ENCODE peak calls at places on chromosomes 5 and 9, in ten cellular contexts. K, C, U, M, N, T, V, W, E and H are unnamed samples.

GRCh38 chr9:1050125-1050895 is at the start of gene DMRT2:
- DNase-seq in K (peak), C (peak), U (peak), M (no peak), N (peak), T (peak), V (no peak), W (peak), E (peak), H (peak)

GRCh38 chr5:1292846-1293415 is 1.9 kb downstream of the TERT start:
- DNase-seq in K (no peak), C (no peak), U (no peak), M (peak), N (no peak), T (peak), V (no peak), W (no peak), E (no peak), H (no peak)

GRCh38 chr9:34863426-34863825 is 94.7 kb upstream of the PHF24 start:
- DNase-seq in K (no peak), C (no peak), U (no peak), M (no peak), N (no peak), T (no peak), V (no peak), W (no peak), E (no peak), H (no peak)

GRCh38 chr5:177605078-177605477 is 5.1 kb downstream of the B4GALT7 start:
- DNase-seq in K (no peak), C (no peak), U (no peak), M (no peak), N (no peak), T (no peak), V (no peak), W (no peak), E (no peak), H (no peak)

GRCh38 chr9:94140791-94141790 is 56.8 kb downstream of the PTPDC1 start:
- DNase-seq in K (no peak), C (no peak), U (no peak), M (no peak), N (no peak), T (no peak), V (no peak), W (no peak), E (no peak), H (no peak)

GRCh38 chr5:126877011-126877410 is 100.1 kb downstream of the LMNB1 start:
- DNase-seq in K (no peak), C (no peak), U (no peak), M (no peak), N (no peak), T (no peak), V (no peak), W (no peak), E (no peak), H (no peak)

GRCh38 chr5:159912033-159912800 is 4.1 kb upstream of the ADRA1B start:
- DNase-seq in K (no peak), C (no peak), U (no peak), M (no peak), N (no peak), T (no peak), V (no peak), W (no peak), E (no peak), H (no peak)

GRCh38 chr5:73346878-73347408 is 101.6 kb downstream of the FOXD1 start:
- DNase-seq in K (no peak), C (no peak), U (no peak), M (no peak), N (no peak), T (no peak), V (no peak), W (no peak), E (no peak), H (no peak)

GRCh38 chr9:18759836-18760235 is 273.2 kb downstream of the SAXO1 start:
- DNase-seq in K (no peak), C (no peak), U (no peak), M (no peak), N (no peak), T (no peak), V (no peak), W (no peak), E (no peak), H (no peak)

GRCh38 chr5:116237917-116238502 is 153.2 kb downstream of the COMMD10 start:
- DNase-seq in K (no peak), C (no peak), U (no peak), M (no peak), N (peak), T (no peak), V (no peak), W (no peak), E (no peak), H (no peak)

GRCh38 chr5:108315829-108316228 is 66.1 kb downstream of the FBXL17 start:
- DNase-seq in K (no peak), C (no peak), U (no peak), M (no peak), N (no peak), T (no peak), V (no peak), W (no peak), E (no peak), H (no peak)

GRCh38 chr5:28779161-28779754 is 1740.9 kb upstream of the CDH9 start:
- DNase-seq in K (no peak), C (no peak), U (no peak), M (no peak), N (no peak), T (no peak), V (no peak), W (no peak), E (no peak), H (no peak)

GRCh38 chr9:81665514-81665838 is 23.9 kb downstream of the TLE1 start:
- DNase-seq in K (no peak), C (no peak), U (no peak), M (no peak), N (no peak), T (no peak), V (no peak), W (no peak), E (no peak), H (no peak)

GRCh38 chr5:28430565-28431178 is 1392.3 kb upstream of the CDH9 start:
- DNase-seq in K (no peak), C (no peak), U (no peak), M (no peak), N (no peak), T (no peak), V (no peak), W (no peak), E (no peak), H (no peak)

GRCh38 chr9:27124151-27124550 is 15.1 kb downstream of the TEK start:
- DNase-seq in K (no peak), C (no peak), U (no peak), M (no peak), N (no peak), T (no peak), V (no peak), W (no peak), E (no peak), H (no peak)

GRCh38 chr9:27129221-27129620 is 20.2 kb downstream of the TEK start:
- DNase-seq in K (no peak), C (no peak), U (no peak), M (no peak), N (no peak), T (no peak), V (no peak), W (no peak), E (no peak), H (no peak)

GRCh38 chr9:27126682-27127081 is 17.7 kb downstream of the TEK start:
- DNase-seq in K (no peak), C (no peak), U (no peak), M (no peak), N (no peak), T (no peak), V (no peak), W (no peak), E (no peak), H (no peak)

GRCh38 chr9:27125936-27126335 is 16.9 kb downstream of the TEK start:
- DNase-seq in K (no peak), C (no peak), U (no peak), M (no peak), N (no peak), T (no peak), V (no peak), W (no peak), E (no peak), H (no peak)

DNA sequence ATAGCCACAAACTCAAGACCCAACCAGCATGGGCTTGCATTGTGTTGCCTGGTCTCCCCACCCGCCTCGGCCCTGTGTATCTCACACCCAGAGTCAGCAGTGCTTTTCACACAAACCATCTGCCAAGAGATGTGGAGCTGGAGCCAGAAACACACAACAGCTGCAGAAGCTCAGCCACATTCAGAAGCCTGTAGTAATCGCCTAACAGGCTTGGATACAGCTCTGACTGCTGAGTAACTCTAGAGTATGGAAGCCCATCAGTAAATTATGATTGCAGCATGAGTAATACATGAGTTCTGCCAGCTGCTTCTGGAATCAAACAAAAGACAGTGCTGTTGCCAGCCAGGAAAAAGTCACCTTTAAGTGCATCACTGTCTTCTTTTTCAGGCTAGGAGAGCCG is 16.0 kb downstream of the TEK start:
- DNase-seq in K (peak), C (no peak), U (no peak), M (no peak), N (peak), T (peak), V (no peak), W (no peak), E (no peak), H (peak)
- TF ChIP-seq POLR2AphosphoS5 in K (peak), C (no peak), U (peak), M (no peak), N (no peak), T (peak), V (no peak), W (no peak), E (no peak), H (peak)

GRCh38 chr9:21414220-21414940 is 5.5 kb downstream of the IFNA8 start:
- DNase-seq in K (no peak), C (no peak), U (no peak), M (no peak), N (no peak), T (no peak), V (no peak), W (no peak), E (no peak), H (no peak)

GRCh38 chr9:21408817-21409216 is at the start of gene IFNA8:
- DNase-seq in K (no peak), C (no peak), U (no peak), M (no peak), N (no peak), T (no peak), V (no peak), W (no peak), E (no peak), H (no peak)

GRCh38 chr9:21415492-21416267 is 6.8 kb downstream of the IFNA8 start:
- DNase-seq in K (no peak), C (no peak), U (no peak), M (no peak), N (no peak), T (no peak), V (no peak), W (no peak), E (no peak), H (peak)

GRCh38 chr9:21412109-21412508 is 3.2 kb downstream of the IFNA8 start:
- DNase-seq in K (no peak), C (no peak), U (no peak), M (no peak), N (no peak), T (no peak), V (no peak), W (no peak), E (no peak), H (no peak)

DNA sequence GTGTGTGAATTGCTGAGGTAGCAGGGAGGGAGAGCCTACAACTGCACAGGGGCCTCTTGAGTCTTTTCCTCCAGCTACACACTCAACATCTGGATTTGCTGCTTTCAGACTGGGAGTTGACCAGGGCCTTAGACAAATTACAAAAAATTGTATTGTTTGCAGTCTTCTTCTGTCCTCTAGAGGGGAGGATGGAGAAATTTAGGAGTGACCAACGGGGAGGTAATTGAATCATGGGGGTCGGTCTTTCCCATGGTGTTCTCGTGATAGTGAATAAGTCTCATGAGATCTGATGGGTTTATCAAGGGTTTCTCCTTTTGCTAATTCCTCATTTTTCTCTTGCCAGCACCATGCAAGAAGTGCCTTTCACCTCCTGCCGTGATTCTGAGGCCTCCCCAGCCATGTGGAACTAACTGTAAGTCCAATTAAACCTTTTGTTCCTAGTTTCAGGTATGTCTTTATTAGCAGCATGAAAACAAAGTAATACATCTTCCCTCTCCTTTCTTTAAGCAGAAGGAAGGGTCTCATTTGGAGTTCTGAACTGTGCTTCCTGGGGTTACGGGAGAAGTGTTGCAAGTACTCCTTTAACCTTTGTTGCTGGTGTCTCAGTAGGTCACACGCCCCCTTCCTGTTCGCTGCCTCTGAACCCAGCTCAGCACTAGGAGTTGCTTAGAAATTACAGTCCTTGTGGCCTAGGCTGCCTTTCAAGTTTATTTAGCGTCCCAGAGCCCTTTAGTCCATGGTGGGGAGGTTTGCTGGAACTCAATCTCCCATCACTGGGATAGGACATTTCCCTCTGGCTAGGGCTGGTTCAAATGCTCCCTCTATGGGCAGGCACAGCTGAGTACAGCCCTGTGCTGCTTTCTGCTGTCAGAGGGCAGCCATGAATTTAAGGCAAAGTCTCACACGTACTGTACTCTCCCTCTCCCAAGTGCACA is 4.4 kb downstream of the IFNA8 start:
- DNase-seq in K (no peak), C (no peak), U (no peak), M (no peak), N (no peak), T (no peak), V (no peak), W (no peak), E (no peak), H (no peak)
- TF ChIP-seq CTCF in K (no peak), C (no peak), U (no peak), M (peak), N (peak), T (no peak), V (peak), W (peak), E (no peak), H (no peak)

DNA sequence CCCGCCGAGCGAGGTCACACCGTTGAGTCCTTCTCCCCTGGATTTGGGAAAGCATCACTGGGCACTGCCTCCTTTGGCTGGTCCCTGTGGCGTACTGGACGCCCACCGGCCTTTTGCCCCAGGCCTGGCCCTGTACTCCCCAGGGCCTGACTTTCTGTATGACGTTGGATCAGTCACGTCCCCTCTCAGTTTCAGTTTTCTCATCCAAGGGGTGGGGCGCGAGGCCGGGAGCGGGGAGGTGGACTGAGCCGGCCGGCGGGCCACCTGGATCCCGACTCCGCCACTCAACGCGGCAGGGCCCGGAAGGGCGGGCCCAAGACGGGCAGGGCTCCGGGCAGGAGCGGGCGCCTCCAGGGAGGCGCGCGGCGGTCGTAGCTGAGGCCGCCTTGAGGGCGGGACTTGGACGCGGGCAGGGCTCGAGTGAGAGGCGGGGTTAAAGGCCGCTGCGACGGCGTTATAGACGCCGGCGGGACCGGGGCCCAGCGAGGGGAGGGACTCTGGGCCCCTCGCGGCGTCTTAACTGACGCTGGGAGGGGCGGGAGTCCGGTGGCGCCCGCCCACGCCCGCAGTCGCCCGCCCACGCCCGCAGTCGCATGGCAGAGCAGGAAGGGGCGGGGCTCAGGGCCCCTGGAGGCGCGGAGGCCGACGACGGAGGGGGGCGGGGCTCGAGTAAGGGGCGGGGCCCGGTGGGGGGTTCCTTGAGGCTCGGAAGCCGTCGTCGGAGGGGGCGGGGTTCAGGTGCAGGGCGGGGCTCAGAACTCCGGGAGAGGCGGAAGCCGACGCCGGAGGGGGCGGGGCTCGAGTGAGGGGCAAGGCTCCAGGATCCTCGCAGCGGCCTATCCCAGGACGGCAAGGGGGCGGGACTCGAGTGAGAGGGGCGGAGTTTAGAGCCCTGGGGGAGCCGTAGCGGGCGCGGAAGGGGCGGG is 549 bp upstream of the CARD19 start:
- DNase-seq in K (peak), C (peak), U (peak), M (peak), N (peak), T (peak), V (peak), W (peak), E (peak), H (peak)
- TF ChIP-seq POLR2AphosphoS5 in K (peak), C (peak), U (peak), M (peak), N (peak), T (peak), V (peak), W (peak), E (peak), H (peak)

DNA sequence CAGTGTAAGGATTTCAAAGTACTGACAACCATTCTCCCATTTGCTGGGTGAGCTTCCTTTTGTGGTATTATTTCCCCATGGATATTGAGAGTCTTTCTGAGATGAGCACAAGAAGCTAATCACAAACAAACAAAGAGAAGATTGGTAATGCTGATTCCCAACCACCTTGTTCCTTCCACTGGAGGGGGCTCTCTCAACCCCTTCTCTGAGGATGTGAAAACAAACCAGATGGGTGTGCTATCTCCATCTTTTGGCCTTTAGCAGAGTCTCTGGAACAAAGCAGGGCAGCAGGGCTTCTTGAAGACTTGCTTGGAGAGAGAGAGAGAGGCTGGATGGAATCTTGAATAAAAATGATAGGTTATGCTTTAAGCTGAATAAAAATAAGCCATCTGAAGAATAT is 576.7 kb upstream of the ZNF462 start:
- DNase-seq in K (no peak), C (no peak), U (peak), M (no peak), N (no peak), T (no peak), V (no peak), W (no peak), E (no peak), H (no peak)
- TF ChIP-seq CTCF in K (no peak), C (no peak), U (peak), M (no peak), N (peak), T (no peak), V (peak), W (no peak), E (no peak), H (no peak)

DNA sequence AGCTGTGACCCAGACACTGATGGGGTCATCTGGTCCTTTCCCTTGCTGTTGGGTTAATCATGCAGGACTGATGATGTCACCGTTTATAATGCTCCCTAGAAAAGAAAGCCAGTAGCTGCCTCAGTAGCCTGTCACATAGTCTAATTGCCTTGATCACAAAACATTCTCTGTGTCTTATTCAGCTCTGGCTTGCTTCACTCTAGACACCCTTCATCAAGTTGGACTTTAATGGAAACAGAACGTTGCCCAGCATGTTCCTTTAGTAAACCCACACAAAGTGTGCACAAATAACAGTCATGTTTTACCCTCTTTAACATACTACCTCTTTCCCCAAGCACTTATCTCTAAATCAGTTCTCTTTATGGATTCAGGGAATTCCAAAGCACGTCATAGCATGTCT is 170.9 kb downstream of the SGCD start:
- DNase-seq in K (no peak), C (no peak), U (peak), M (no peak), N (no peak), T (no peak), V (no peak), W (no peak), E (no peak), H (no peak)
- TF ChIP-seq POLR2AphosphoS5 in K (no peak), C (no peak), U (no peak), M (no peak), N (no peak), T (peak), V (no peak), W (no peak), E (no peak), H (no peak)

DNA sequence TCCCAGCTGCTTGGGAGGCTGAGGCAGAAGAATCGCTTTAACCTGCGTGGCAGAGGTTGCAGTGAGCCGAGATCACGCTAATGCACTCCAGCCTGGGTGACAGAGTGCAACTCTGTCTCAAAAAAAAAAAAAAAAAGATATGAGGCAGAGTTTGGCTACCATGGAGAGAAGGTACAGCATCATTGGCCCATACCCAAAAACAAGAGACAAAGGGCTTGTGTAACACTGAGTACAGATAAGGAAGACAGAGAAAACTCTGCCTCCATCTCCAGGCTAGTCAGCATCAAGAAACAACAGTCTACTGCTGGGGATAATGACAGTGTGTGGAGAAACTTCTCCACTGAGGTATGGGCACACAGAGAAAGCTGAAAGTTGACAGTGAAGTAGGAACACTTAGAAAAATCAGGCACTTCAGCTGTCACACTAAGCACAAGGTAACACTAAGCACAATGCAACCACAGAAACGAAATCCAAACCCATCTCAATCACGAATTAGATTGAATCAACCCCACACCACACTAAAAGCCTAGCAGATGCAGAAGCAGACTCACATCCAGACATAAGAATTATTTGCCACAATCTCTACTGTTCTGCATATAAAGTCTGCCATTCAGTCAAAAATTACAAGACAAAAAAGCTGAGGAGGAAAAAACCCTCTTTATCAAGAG is 10.5 kb downstream of the PJA2 start:
- DNase-seq in K (no peak), C (no peak), U (no peak), M (no peak), N (no peak), T (no peak), V (no peak), W (no peak), E (no peak), H (no peak)
- TF ChIP-seq CTCF in K (no peak), C (no peak), U (no peak), M (no peak), N (no peak), T (no peak), V (no peak), W (no peak), E (no peak), H (no peak)